ENCODE peak calls at places on chromosomes 13 and 19, in five cellular contexts. W, V, C, J and D are unnamed samples.

GRCh38 chr19:5669212-5669611 is 11.1 kb downstream of the MICOS13 start:
- DNase-seq in W (no peak), V (no peak), C (no peak), J (no peak), D (no peak)

GRCh38 chr13:113904411-113904810 is 40.5 kb upstream of the GAS6 start:
- DNase-seq in W (peak; percentile 36), V (peak; percentile 44), C (no peak), J (no peak), D (no peak)

GRCh38 chr19:3188627-3189596 is 3.2 kb downstream of the NCLN start:
- DNase-seq in W (no peak), V (peak; percentile 93), C (no peak), J (no peak), D (no peak)

GRCh38 chr13:110380359-110381028 is 73.4 kb downstream of the COL4A2 start:
- DNase-seq in W (peak; percentile 79), V (no peak), C (no peak), J (no peak), D (no peak)

GRCh38 chr13:109672545-109672944 is 113.8 kb downstream of the IRS2 start:
- DNase-seq in W (no peak), V (no peak), C (peak; percentile 37), J (no peak), D (no peak)

GRCh38 chr19:39408392-39409206 is 2.0 kb downstream of the ZFP36 start:
- DNase-seq in W (peak; percentile 67), V (peak; percentile 57), C (no peak), J (no peak), D (no peak)

GRCh38 chr19:17402982-17403855 is 2.2 kb downstream of the BST2 start:
- DNase-seq in W (peak; percentile 31), V (no peak), C (no peak), J (peak; percentile 71), D (no peak)

GRCh38 chr19:36225219-36225892 is 10.4 kb downstream of the ZNF146 start:
- DNase-seq in W (peak; percentile 35), V (no peak), C (peak; percentile 10), J (no peak), D (no peak)

GRCh38 chr13:21011378-21011777 is 50.0 kb downstream of the LATS2 start:
- DNase-seq in W (no peak), V (no peak), C (no peak), J (no peak), D (no peak)

GRCh38 chr13:111251646-111252448 is 68.6 kb upstream of the TEX29 start:
- DNase-seq in W (no peak), V (no peak), C (no peak), J (no peak), D (no peak)

GRCh38 chr19:5150902-5151741 is 182.2 kb downstream of the KDM4B start:
- DNase-seq in W (no peak), V (no peak), C (no peak), J (no peak), D (no peak)

GRCh38 chr13:45339867-45340266 is 1.1 kb downstream of the TPT1 start:
- DNase-seq in W (no peak), V (no peak), C (no peak), J (no peak), D (no peak)

GRCh38 chr13:20921572-20921971 is 19.0 kb upstream of the XPO4 start:
- DNase-seq in W (no peak), V (no peak), C (no peak), J (no peak), D (no peak)

GRCh38 chr13:40585911-40586471 is 80.5 kb downstream of the FOXO1 start:
- DNase-seq in W (peak; percentile 35), V (no peak), C (no peak), J (no peak), D (no peak)

DNA sequence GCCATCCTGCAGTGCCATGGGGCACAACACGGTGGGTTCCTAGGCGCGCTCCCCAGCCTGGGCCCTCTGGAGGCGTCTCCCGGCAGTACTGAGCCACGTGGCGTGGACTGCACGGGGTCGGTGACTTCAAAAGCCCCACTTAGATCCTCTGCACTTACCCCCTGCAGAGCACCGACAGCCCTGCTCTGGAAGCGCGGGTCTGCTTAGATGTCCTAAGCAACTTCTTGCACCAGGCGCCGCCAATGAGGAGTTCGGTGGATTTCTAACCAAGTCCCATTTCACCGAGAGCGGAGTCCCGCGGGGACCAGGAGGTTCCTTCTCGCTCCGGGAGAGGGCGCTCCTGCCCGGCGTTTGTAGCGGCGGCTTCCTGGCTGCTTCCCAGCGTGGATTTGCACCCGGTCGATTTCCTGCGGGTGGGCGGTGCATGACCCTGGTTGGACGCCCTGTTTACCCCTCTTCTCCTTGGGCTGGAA is 25.2 kb upstream of the ZNF845 start:
- DNase-seq in W (peak; percentile 3), V (no peak), C (no peak), J (no peak), D (peak; percentile 64)
- TF ChIP-seq CTCF in W (no peak), V (no peak), C (peak; percentile 16), J (peak; percentile 28), D (peak; percentile 87)

DNA sequence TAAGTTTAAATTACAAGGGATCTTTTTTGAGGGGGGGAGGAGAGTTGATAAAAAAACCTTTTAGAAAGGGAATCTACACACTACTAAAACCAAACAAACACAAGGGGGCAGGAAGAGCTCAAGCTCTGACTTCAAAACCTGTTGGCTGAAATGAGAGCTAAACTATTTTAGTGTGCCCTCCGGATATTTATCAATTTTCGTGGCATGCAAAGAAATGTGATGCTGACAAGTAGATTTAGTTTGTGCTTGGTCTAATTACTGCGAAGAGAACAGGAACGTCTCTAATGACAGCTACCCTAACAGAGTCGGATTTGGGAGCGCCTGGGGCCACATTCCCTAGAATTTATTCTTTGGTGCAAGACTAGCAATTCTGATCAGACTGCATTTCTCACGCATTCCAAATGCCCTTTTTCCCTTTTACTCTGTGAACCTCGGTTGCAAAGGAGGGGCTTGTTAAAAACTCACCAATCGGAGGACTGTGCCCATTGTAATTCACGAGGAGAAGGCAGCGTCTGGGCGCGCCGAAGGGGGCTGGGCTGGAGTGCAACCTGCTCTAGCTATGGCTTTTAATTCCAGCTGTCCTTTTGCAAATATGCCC is 804 bp upstream of the FREM2 start:
- DNase-seq in W (peak; percentile 15), V (peak; percentile 63), C (no peak), J (peak; percentile 60), D (peak; percentile 14)
- TF ChIP-seq CTCF in W (peak; percentile 21), V (no peak), C (peak; percentile 15), J (peak; percentile 28), D (peak; percentile 43)

DNA sequence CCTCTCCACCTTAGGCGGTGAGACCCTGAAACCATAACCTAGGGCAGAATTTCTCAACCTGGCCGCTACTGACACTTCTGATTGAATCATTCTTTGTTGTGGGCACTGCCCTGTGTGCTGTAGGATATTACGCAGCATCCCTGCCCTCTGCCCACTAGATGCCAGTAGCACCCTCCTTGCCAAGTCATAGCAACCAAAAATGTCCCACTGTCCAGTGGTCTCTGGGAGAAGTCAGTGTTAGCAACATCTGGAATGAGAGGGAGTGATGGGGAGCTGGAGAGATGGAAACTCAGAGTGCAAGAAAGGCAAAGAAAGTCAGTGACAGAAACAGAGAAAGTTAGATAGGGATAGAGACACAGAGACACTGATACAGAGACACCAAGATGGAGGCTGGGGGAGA is 13.6 kb downstream of the KLK4 start:
- DNase-seq in W (no peak), V (no peak), C (no peak), J (no peak), D (no peak)
- TF ChIP-seq CTCF in W (no peak), V (no peak), C (no peak), J (no peak), D (no peak)

DNA sequence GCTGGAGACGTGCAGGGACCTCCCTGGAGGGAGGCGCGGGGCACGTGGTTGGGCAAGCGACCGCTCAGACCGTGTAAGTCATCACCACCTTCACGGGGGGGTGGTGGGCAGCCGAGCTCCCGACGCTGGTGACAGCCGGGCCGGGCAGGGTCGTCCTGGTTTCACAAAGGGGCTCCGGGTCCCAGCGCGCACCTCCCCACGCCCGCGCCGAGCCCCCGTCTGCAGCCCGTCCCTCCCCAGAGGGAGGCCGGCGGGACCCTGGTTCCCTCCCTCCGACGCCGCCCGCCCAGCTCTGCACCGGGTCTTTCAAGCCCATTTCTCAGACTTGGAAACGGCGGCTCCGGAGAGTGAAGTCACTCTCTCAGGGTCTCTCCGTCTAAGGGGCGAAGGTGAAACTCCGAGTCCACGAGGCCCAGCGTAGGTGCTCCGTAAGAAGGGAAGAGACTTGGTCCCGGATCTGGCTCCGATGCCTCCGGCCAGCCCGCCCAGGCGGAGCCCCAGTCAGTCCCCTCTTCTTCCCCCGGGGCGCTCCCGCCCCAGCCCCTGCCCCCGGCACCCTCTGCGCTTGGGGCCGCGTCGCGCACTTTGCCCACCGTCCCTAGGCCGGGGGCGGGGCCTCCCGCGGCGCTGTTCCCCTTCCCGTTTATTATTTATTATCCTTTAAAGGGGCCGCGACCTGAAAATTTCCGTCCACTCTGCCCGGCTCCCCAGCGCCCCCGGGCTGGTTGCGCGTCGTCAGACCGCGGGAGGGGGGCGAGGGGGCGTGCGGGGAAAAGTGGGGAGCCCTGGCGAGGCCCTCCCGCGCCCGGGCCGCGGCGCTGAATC is 536 bp upstream of the ARID3A start:
- DNase-seq in W (peak; percentile 86), V (peak; percentile 73), C (no peak), J (peak; percentile 87), D (peak; percentile 67)
- TF ChIP-seq CTCF in W (no peak), V (no peak), C (no peak), J (no peak), D (peak; percentile 8)

GRCh38 chr19:10079031-10079453 is 7.1 kb upstream of the SHFL start:
- DNase-seq in W (no peak), V (peak; percentile 34), C (no peak), J (no peak), D (no peak)

GRCh38 chr19:10076535-10076934 is 9.6 kb upstream of the SHFL start:
- DNase-seq in W (no peak), V (no peak), C (no peak), J (no peak), D (no peak)

GRCh38 chr19:10070730-10071446 is 15.2 kb upstream of the SHFL start:
- DNase-seq in W (no peak), V (no peak), C (no peak), J (no peak), D (no peak)

GRCh38 chr19:10078329-10078728 is 7.8 kb upstream of the SHFL start:
- DNase-seq in W (no peak), V (no peak), C (no peak), J (no peak), D (no peak)

GRCh38 chr19:10074153-10074552 is 12.0 kb upstream of the SHFL start:
- DNase-seq in W (peak; percentile 36), V (peak; percentile 28), C (no peak), J (no peak), D (no peak)
- TF ChIP-seq CTCF in W (peak; percentile 28), V (no peak), C (peak; percentile 14), J (peak; percentile 33), D (peak; percentile 19)

DNA sequence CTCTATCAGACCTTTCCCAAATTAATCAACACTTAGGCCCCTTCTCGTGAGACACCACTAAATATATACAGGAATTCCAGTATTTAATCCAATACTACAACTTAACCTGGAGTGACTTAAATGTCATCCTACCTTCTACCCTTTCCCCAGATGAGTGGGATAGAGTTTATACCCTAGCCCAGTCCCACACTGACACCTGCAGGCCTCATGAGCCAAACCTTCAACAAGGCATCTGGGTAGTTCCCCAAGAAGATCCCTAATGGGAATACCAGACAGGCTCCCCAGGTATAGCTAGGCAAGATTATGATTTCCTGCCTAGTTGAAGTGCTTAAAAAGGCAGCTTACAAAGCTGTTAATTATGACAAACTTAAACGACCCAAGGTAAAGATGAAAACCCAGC is 15.9 kb downstream of the ZNF83 start:
- DNase-seq in W (no peak), V (no peak), C (no peak), J (no peak), D (no peak)
- TF ChIP-seq CTCF in W (no peak), V (no peak), C (no peak), J (no peak), D (peak; percentile 41)

GRCh38 chr13:103140001-103140671 is 73.9 kb upstream of the SLC10A2 start:
- DNase-seq in W (peak; percentile 8), V (no peak), C (no peak), J (no peak), D (no peak)
- TF ChIP-seq CTCF in W (peak; percentile 20), V (peak; percentile 42), C (no peak), J (peak; percentile 45), D (peak; percentile 36)